ENCODE peak calls at places on chromosomes 2 and 18, in four cellular contexts. One of them, this sample, is unnamed.

GRCh38 chr2:158049129-158049855 is 52.4 kb upstream of the UPP2 start:
- DNase-seq in RCC 7860: no peak
- DNase-seq in stimulated activated CD4-positive, alpha-beta T cell treated with anti-CD3 and anti-CD28 coated beads, Interleukin-12 subunit alpha, Interleukin-12 subunit beta, amount 100 ng/mL, for 48 hours: no peak
- DNase-seq in GM20000: no peak
- DNase-seq in this sample: no peak

GRCh38 chr2:202377308-202377736 is 1.2 kb downstream of the BMPR2 start:
- DNase-seq in stimulated activated CD4-positive, alpha-beta T cell treated with anti-CD3 and anti-CD28 coated beads, Interleukin-12 subunit alpha, Interleukin-12 subunit beta, amount 100 ng/mL, for 48 hours: no peak
- DNase-seq in GM20000: peak
- DNase-seq in RCC 7860: peak
- DNase-seq in this sample: peak

GRCh38 chr18:34280653-34281052 is 55.9 kb upstream of the NOL4 start:
- DNase-seq in stimulated activated CD4-positive, alpha-beta T cell treated with anti-CD3 and anti-CD28 coated beads, Interleukin-12 subunit alpha, Interleukin-12 subunit beta, amount 100 ng/mL, for 48 hours: no peak
- DNase-seq in GM20000: no peak
- DNase-seq in RCC 7860: no peak
- DNase-seq in this sample: no peak

GRCh38 chr2:238369516-238370481 is 49.5 kb downstream of the TRAF3IP1 start:
- DNase-seq in GM20000: no peak
- DNase-seq in RCC 7860: no peak
- DNase-seq in stimulated activated CD4-positive, alpha-beta T cell treated with anti-CD3 and anti-CD28 coated beads, Interleukin-12 subunit alpha, Interleukin-12 subunit beta, amount 100 ng/mL, for 48 hours: no peak
- DNase-seq in this sample: no peak

GRCh38 chr2:14650066-14650465 is 17.5 kb downstream of the LRATD1 start:
- DNase-seq in RCC 7860: no peak
- DNase-seq in stimulated activated CD4-positive, alpha-beta T cell treated with anti-CD3 and anti-CD28 coated beads, Interleukin-12 subunit alpha, Interleukin-12 subunit beta, amount 100 ng/mL, for 48 hours: no peak
- DNase-seq in GM20000: no peak
- DNase-seq in this sample: no peak

GRCh38 chr2:117853873-117854272 is 39.4 kb downstream of the DDX18 start:
- DNase-seq in stimulated activated CD4-positive, alpha-beta T cell treated with anti-CD3 and anti-CD28 coated beads, Interleukin-12 subunit alpha, Interleukin-12 subunit beta, amount 100 ng/mL, for 48 hours: no peak
- DNase-seq in RCC 7860: no peak
- DNase-seq in GM20000: no peak
- DNase-seq in this sample: no peak

GRCh38 chr2:48250943-48251342 is 279.0 kb upstream of the STON1 start:
- DNase-seq in stimulated activated CD4-positive, alpha-beta T cell treated with anti-CD3 and anti-CD28 coated beads, Interleukin-12 subunit alpha, Interleukin-12 subunit beta, amount 100 ng/mL, for 48 hours: no peak
- DNase-seq in GM20000: no peak
- DNase-seq in RCC 7860: no peak
- DNase-seq in this sample: no peak

GRCh38 chr18:69622192-69622591 is 221.5 kb downstream of the DOK6 start:
- DNase-seq in RCC 7860: no peak
- DNase-seq in stimulated activated CD4-positive, alpha-beta T cell treated with anti-CD3 and anti-CD28 coated beads, Interleukin-12 subunit alpha, Interleukin-12 subunit beta, amount 100 ng/mL, for 48 hours: no peak
- DNase-seq in GM20000: no peak
- DNase-seq in this sample: no peak

GRCh38 chr2:72180351-72180750 is 32.7 kb upstream of the CYP26B1 start:
- DNase-seq in stimulated activated CD4-positive, alpha-beta T cell treated with anti-CD3 and anti-CD28 coated beads, Interleukin-12 subunit alpha, Interleukin-12 subunit beta, amount 100 ng/mL, for 48 hours: no peak
- DNase-seq in RCC 7860: no peak
- DNase-seq in GM20000: no peak
- DNase-seq in this sample: no peak

GRCh38 chr18:76558881-76559667 is 64.0 kb upstream of the ZNF516 start:
- DNase-seq in RCC 7860: peak
- DNase-seq in GM20000: no peak
- DNase-seq in stimulated activated CD4-positive, alpha-beta T cell treated with anti-CD3 and anti-CD28 coated beads, Interleukin-12 subunit alpha, Interleukin-12 subunit beta, amount 100 ng/mL, for 48 hours: no peak
- DNase-seq in this sample: no peak

GRCh38 chr2:39932198-39932597 is 153.1 kb upstream of the THUMPD2 start:
- DNase-seq in stimulated activated CD4-positive, alpha-beta T cell treated with anti-CD3 and anti-CD28 coated beads, Interleukin-12 subunit alpha, Interleukin-12 subunit beta, amount 100 ng/mL, for 48 hours: no peak
- DNase-seq in RCC 7860: no peak
- DNase-seq in GM20000: no peak
- DNase-seq in this sample: no peak

GRCh38 chr18:995641-996040 is 91.0 kb downstream of the ADCYAP1 start:
- DNase-seq in stimulated activated CD4-positive, alpha-beta T cell treated with anti-CD3 and anti-CD28 coated beads, Interleukin-12 subunit alpha, Interleukin-12 subunit beta, amount 100 ng/mL, for 48 hours: no peak
- DNase-seq in RCC 7860: peak
- DNase-seq in GM20000: no peak
- DNase-seq in this sample: no peak

GRCh38 chr2:137357641-137358040 is 592.3 kb downstream of the THSD7B start:
- DNase-seq in GM20000: no peak
- DNase-seq in stimulated activated CD4-positive, alpha-beta T cell treated with anti-CD3 and anti-CD28 coated beads, Interleukin-12 subunit alpha, Interleukin-12 subunit beta, amount 100 ng/mL, for 48 hours: no peak
- DNase-seq in RCC 7860: no peak
- DNase-seq in this sample: no peak

GRCh38 chr2:200310545-200310971 is 4.1 kb downstream of the SPATS2L start:
- DNase-seq in RCC 7860: no peak
- DNase-seq in stimulated activated CD4-positive, alpha-beta T cell treated with anti-CD3 and anti-CD28 coated beads, Interleukin-12 subunit alpha, Interleukin-12 subunit beta, amount 100 ng/mL, for 48 hours: no peak
- DNase-seq in GM20000: no peak
- DNase-seq in this sample: peak